ENCODE peak calls at places on chromosomes 7 and 10, in eight cellular contexts. U, L, A, Q, H, E, G and P are unnamed samples. For H3K4me1, H3K9me3 and H3K36me3, the result is how much of the 10 kb centered on the place peaks cover.

GRCh38 chr7:55774327-55775050 is 88.1 kb downstream of the SEPTIN14 start:
- DNase-seq in U (no peak), L (no peak), A (no peak), Q (peak), H (no peak), E (no peak), G (no peak), P (no peak)

GRCh38 chr10:48233643-48234042 is 40.9 kb downstream of the FRMPD2 start:
- DNase-seq in U (no peak), L (no peak), A (no peak), Q (no peak), H (no peak), E (no peak), G (no peak), P (no peak)

GRCh38 chr10:73000973-73001372 is 46.4 kb upstream of the PLA2G12B start:
- DNase-seq in U (no peak), L (no peak), A (no peak), Q (no peak), H (no peak), E (no peak), G (no peak), P (no peak)

GRCh38 chr10:99851825-99852224 is 69.4 kb downstream of the ABCC2 start:
- DNase-seq in U (no peak), L (no peak), A (no peak), Q (no peak), H (no peak), E (no peak), G (no peak), P (no peak)

GRCh38 chr10:77380723-77381122 is 256.9 kb downstream of the KCNMA1 start:
- DNase-seq in U (no peak), L (no peak), A (no peak), Q (no peak), H (no peak), E (no peak), G (no peak), P (no peak)

GRCh38 chr10:116861796-116862195 is 12.5 kb downstream of the ENO4 start:
- DNase-seq in U (no peak), L (no peak), A (no peak), Q (no peak), H (no peak), E (no peak), G (no peak), P (no peak)

GRCh38 chr7:149753370-149754233 is 19.8 kb downstream of the ZNF467 start:
- DNase-seq in U (peak), L (no peak), A (no peak), Q (peak), H (no peak), E (peak), G (no peak), P (no peak)

GRCh38 chr10:63515002-63515763 is 6.0 kb upstream of the REEP3 start:
- DNase-seq in U (no peak), L (no peak), A (no peak), Q (no peak), H (no peak), E (no peak), G (no peak), P (no peak)

GRCh38 chr7:18693401-18693800 is 197.9 kb downstream of the HDAC9 start:
- DNase-seq in U (no peak), L (peak), A (peak), Q (no peak), H (no peak), E (no peak), G (no peak), P (no peak)

GRCh38 chr7:66769833-66770512 is 29.4 kb downstream of the RABGEF1 start:
- DNase-seq in U (no peak), L (no peak), A (no peak), Q (no peak), H (no peak), E (no peak), G (no peak), P (no peak)

GRCh38 chr7:88431861-88432260 is 125.2 kb upstream of the STEAP4 start:
- DNase-seq in U (no peak), L (no peak), A (no peak), Q (no peak), H (no peak), E (no peak), G (no peak), P (no peak)

GRCh38 chr7:133183042-133183441 is 69.8 kb upstream of the EXOC4 start:
- DNase-seq in U (no peak), L (no peak), A (no peak), Q (peak), H (no peak), E (no peak), G (no peak), P (no peak)

GRCh38 chr7:99201027-99201426 is 6.9 kb downstream of the KPNA7 start:
- DNase-seq in U (no peak), L (no peak), A (peak), Q (no peak), H (no peak), E (no peak), G (no peak), P (no peak)

GRCh38 chr10:129494176-129494575 is 27.1 kb downstream of the MGMT start:
- DNase-seq in U (no peak), L (no peak), A (no peak), Q (no peak), H (no peak), E (no peak), G (no peak), P (no peak)

GRCh38 chr7:37218956-37219355 is 229.7 kb downstream of the ELMO1 start:
- DNase-seq in U (no peak), L (no peak), A (no peak), Q (no peak), H (peak), E (no peak), G (no peak), P (no peak)

GRCh38 chr7:37833107-37833817 is 15.1 kb upstream of the NME8 start:
- DNase-seq in U (peak), L (peak), A (no peak), Q (peak), H (peak), E (peak), G (peak), P (no peak)

GRCh38 chr10:100993986-100994708 is 5.5 kb upstream of the LZTS2 start:
- DNase-seq in U (no peak), L (no peak), A (no peak), Q (peak), H (no peak), E (no peak), G (no peak), P (no peak)

GRCh38 chr7:27933691-27934565 is 194.0 kb downstream of the TAX1BP1 start:
- DNase-seq in U (no peak), L (no peak), A (no peak), Q (no peak), H (no peak), E (no peak), G (no peak), P (no peak)

GRCh38 chr10:69278446-69278963 is at the start of gene HK1:
- DNase-seq in U (no peak), L (no peak), A (no peak), Q (peak), H (no peak), E (no peak), G (no peak), P (no peak)

GRCh38 chr7:15954671-15955354 is 268.3 kb upstream of the MEOX2 start:
- DNase-seq in U (no peak), L (no peak), A (no peak), Q (no peak), H (no peak), E (no peak), G (no peak), P (no peak)

GRCh38 chr10:8393531-8393930 is 339.0 kb downstream of the GATA3 start:
- DNase-seq in U (no peak), L (no peak), A (peak), Q (no peak), H (no peak), E (no peak), G (no peak), P (no peak)

GRCh38 chr10:122073508-122073907 is 84.5 kb downstream of the TACC2 start:
- DNase-seq in U (peak), L (no peak), A (no peak), Q (no peak), H (no peak), E (no peak), G (no peak), P (no peak)

GRCh38 chr7:97580205-97580604 is 151.7 kb upstream of the TAC1 start:
- DNase-seq in U (no peak), L (no peak), A (no peak), Q (no peak), H (no peak), E (no peak), G (no peak), P (no peak)

GRCh38 chr7:148204639-148205292 is 385.8 kb upstream of the C7orf33 start:
- DNase-seq in U (no peak), L (no peak), A (no peak), Q (peak), H (no peak), E (no peak), G (no peak), P (no peak)

GRCh38 chr7:2913760-2914387 is 69.8 kb upstream of the GNA12 start:
- DNase-seq in U (no peak), L (no peak), A (no peak), Q (no peak), H (no peak), E (no peak), G (no peak), P (no peak)

GRCh38 chr10:128307819-128308218 is 181.6 kb upstream of the MKI67 start:
- DNase-seq in U (no peak), L (no peak), A (no peak), Q (no peak), H (no peak), E (no peak), G (no peak), P (no peak)

GRCh38 chr10:7908541-7909210 is 90.4 kb downstream of the TAF3 start:
- DNase-seq in U (no peak), L (no peak), A (no peak), Q (peak), H (no peak), E (no peak), G (no peak), P (no peak)

GRCh38 chr7:123747620-123748141 is 1.1 kb downstream of the WASL start:
- DNase-seq in U (peak), L (peak), A (peak), Q (peak), H (peak), E (peak), G (no peak), P (peak)

GRCh38 chr7:123748171-123748733 is 551 bp downstream of the WASL start:
- DNase-seq in U (peak), L (peak), A (peak), Q (peak), H (peak), E (peak), G (peak), P (peak)

GRCh38 chr7:123746055-123746454 is 2.7 kb downstream of the WASL start:
- DNase-seq in U (no peak), L (no peak), A (no peak), Q (no peak), H (no peak), E (no peak), G (no peak), P (no peak)

GRCh38 chr7:123745437-123745836 is 3.4 kb downstream of the WASL start:
- DNase-seq in U (no peak), L (no peak), A (no peak), Q (no peak), H (no peak), E (no peak), G (no peak), P (no peak)

DNA sequence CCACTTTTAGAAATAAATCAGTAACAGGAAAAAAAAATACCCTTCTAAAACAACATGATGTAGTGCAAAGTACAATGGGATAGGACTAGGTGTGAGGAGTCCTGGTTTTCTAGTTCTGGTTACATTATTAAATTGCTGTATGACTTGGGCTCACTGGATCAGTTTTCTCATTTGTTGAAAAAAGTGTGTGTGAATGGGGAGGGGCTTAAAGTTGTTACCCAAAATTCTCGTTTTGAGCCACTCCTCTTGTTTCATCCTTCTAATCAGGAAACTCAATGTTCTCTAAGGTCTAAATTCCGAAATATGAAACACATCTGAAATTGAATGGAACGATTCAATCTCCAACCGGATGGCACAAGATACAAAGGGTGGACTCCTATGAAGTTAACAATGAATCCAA is 1.7 kb downstream of the WASL start:
- DNase-seq in U (no peak), L (no peak), A (no peak), Q (no peak), H (no peak), E (no peak), G (no peak), P (no peak)
- H3K4me1 ChIP-seq in U (half or more), L (half or more), A (under half), Q (half or more), H (under half), E (under half), G (under half), P (under half)

DNA sequence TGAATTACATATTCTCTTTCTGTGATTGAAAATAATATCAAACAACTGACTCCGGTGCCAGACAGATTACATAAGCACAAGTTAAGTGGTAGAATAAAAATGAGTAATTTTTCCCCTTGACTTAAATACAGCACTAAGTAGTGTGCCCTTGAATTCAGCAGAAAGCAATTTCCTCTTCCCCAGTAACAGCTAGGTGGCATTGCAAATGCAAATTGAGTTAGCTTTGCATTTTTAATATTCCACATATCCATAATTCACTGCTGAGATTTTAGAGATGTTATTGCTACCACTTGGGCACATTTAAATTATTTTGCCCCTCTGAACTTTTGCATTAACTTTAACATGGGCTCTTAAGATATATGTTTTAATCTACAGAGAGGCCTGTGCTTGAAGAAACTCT is 89.8 kb upstream of the NPVF start:
- DNase-seq in U (no peak), L (no peak), A (no peak), Q (no peak), H (no peak), E (no peak), G (no peak), P (no peak)
- H3K9me3 ChIP-seq in U (under half), L (under half), A (under half), Q (under half), H (under half), E (under half), G (under half), P (under half)

GRCh38 chr7:101502466-101503098 is 126.5 kb downstream of the MYL10 start:
- DNase-seq in U (no peak), L (no peak), A (no peak), Q (no peak), H (peak), E (no peak), G (no peak), P (no peak)
- H3K36me3 ChIP-seq in U (under half), L (under half), A (under half), Q (under half), H (under half), E (under half), G (under half), P (under half)

DNA sequence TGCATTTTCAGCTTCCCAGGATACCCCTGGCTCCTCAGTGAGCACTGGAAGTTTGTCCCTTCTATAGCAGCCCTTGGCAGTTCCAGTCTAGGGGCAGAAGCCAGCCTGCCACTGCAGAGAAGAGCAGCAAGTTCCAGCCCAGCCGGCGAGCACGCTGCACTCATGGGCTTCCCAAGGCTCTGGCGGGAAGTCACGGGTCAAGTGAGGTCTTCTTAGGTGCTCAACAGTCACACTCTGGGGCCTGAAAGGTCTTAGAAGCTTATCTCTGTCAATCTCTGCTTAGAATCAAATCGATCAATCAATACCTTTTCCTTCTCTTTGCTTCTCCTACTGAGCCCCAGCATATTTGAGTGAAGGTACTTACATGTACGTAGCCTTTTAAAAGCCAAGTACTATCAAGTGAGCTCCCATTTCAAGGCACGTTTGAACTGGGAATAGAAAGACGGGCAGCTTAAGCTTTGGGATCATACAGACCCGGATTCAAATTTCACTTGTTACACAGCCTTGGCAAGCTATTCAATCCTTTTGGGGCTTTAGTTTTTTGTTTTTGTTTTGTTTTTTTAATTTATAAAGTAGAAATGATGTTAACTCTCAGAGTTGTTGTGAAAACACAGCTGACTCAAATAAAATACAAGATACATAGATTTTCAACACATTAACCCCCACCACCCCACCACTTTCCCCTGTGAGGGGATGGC is 152.6 kb upstream of the KLF14 start:
- DNase-seq in U (no peak), L (no peak), A (no peak), Q (no peak), H (no peak), E (no peak), G (no peak), P (no peak)
- H3K4me1 ChIP-seq in U (under half), L (half or more), A (half or more), Q (under half), H (under half), E (under half), G (under half), P (under half)

DNA sequence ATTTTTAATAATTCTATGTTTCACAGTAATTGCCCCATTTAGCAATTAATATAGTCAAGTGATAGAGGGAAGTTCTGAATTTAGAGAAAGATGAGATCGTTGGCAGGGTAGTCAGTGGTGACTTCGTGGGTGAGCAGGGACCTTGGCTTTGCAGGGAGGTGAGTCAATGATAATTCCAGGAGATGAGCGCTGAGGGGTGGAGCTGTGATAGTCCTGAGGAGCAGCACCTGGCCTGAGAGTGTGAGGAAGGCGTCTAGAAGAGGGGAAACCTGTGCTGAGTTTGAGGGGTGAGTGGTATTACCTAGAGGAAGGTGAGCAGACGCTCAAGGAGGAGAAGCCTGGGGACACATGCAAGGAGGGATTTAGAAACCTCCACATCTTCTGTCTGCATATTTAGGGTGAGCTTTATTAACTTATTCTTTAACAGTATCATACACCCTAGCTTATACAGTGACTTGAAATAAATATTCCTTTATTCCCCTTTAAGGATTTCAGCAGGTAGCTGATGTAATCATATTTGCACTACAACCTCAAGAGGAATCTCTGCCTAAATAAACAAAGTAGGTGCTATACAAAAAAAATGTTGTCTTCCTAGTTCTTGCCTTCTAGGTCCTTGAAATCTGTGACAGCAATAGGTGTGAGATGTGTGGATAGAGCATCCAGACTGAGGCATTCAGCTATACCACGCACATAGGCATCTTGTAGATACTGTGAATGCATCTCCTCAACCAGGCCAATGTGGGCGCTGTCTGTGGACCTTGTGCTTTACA is 2.1 kb upstream of the TRIL start:
- DNase-seq in U (no peak), L (no peak), A (no peak), Q (no peak), H (no peak), E (no peak), G (no peak), P (no peak)
- H3K9me3 ChIP-seq in U (under half), L (under half), A (under half), Q (under half), H (under half), E (under half), G (under half), P (under half)

GRCh38 chr7:42389697-42390096 is 152.7 kb upstream of the GLI3 start:
- DNase-seq in U (no peak), L (no peak), A (no peak), Q (no peak), H (no peak), E (no peak), G (no peak), P (no peak)
- H3K36me3 ChIP-seq in U (under half), L (under half), A (under half), Q (under half), H (under half), E (under half), G (under half), P (under half)

DNA sequence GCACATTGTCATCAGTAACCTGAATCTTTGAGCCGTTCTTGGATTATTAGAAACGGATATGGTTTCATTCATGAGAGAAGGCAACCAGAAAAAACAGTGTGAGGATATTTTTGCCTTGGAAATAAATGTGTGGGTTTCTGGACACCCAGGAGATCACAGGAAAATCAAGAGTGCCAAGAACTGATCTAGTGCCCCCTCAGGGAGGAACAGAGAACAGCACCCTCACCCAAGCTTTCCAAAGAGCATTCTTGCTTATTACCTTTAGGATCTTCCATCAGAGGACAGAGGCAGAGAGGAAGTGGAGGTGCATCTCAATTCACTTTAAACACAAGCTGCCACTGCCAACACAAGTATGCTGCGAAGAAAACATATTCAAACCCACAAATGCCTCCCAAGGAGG is 851.5 kb upstream of the COBL start:
- DNase-seq in U (no peak), L (no peak), A (no peak), Q (no peak), H (no peak), E (no peak), G (no peak), P (no peak)
- H3K4me1 ChIP-seq in U (under half), L (under half), A (under half), Q (under half), H (under half), E (under half), G (under half), P (under half)

DNA sequence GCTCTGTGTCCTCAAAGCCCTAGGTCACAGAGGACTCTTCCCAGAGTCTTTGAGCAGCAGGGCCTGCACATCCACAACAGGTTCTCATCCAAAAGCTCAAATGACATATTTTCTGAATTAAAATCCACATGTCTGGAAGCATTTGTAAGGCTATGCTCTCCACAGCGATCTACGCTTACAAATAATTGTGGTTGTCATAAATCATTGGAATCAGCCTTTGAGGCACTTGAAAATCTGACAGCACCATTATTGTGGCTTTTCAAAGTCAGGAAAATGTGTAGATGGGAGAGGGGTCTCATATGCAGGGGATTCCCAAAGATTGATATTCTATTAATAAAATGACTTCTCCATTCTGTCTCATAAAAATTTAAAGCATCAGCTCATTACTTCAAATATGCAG is 16.3 kb downstream of the GPR26 start:
- DNase-seq in U (no peak), L (no peak), A (no peak), Q (no peak), H (no peak), E (no peak), G (no peak), P (no peak)
- H3K9me3 ChIP-seq in U (under half), L (under half), A (under half), Q (under half), H (under half), E (under half), G (under half), P (under half)